ENCODE peak calls at places on chromosomes 6 and 20, in six cellular contexts. H, T, N, V, Z and D are unnamed samples.

GRCh38 chr20:34024733-34025351 is 31.1 kb downstream of the RALY start:
- DNase-seq in H (no peak), T (no peak), N (no peak), V (no peak), Z (no peak), D (no peak)

GRCh38 chr6:100965069-100965468 is 83.9 kb upstream of the ASCC3 start:
- DNase-seq in H (no peak), T (no peak), N (no peak), V (no peak), Z (no peak), D (no peak)

GRCh38 chr6:155955038-155955437 is 499.4 kb upstream of the NOX3 start:
- DNase-seq in H (peak; percentile 84), T (no peak), N (no peak), V (no peak), Z (no peak), D (peak; percentile 58)

GRCh38 chr20:36493801-36494114 is 47.6 kb upstream of the MYL9 start:
- DNase-seq in H (no peak), T (no peak), N (no peak), V (no peak), Z (no peak), D (no peak)

GRCh38 chr20:31712564-31713311 is 9.9 kb downstream of the BCL2L1 start:
- DNase-seq in H (peak; percentile 97), T (peak; percentile 6), N (peak; percentile 84), V (peak; percentile 95), Z (peak; percentile 83), D (no peak)

GRCh38 chr6:43923376-43924221 is 153.6 kb downstream of the VEGFA start:
- DNase-seq in H (no peak), T (peak; percentile 67), N (peak; percentile 35), V (no peak), Z (no peak), D (no peak)

GRCh38 chr6:168956884-168957730 is 296.5 kb downstream of the THBS2 start:
- DNase-seq in H (peak; percentile 78), T (peak; percentile 82), N (peak; percentile 57), V (peak; percentile 60), Z (peak; percentile 50), D (peak; percentile 31)

GRCh38 chr6:30508890-30509736 is 19.8 kb downstream of the HLA-E start:
- DNase-seq in H (no peak), T (no peak), N (no peak), V (no peak), Z (no peak), D (no peak)

GRCh38 chr6:127539292-127539691 is 20.2 kb upstream of the MTCL3 start:
- DNase-seq in H (no peak), T (no peak), N (no peak), V (no peak), Z (no peak), D (no peak)

GRCh38 chr20:10466325-10466724 is 31.2 kb downstream of the SLX4IP start:
- DNase-seq in H (peak; percentile 87), T (no peak), N (no peak), V (no peak), Z (peak; percentile 82), D (no peak)

GRCh38 chr6:2665169-2666070 is 85.3 kb downstream of the MYLK4 start:
- DNase-seq in H (peak; percentile 19), T (no peak), N (no peak), V (no peak), Z (no peak), D (no peak)

GRCh38 chr20:2708073-2708415 is 15.5 kb downstream of the EBF4 start:
- DNase-seq in H (no peak), T (no peak), N (no peak), V (no peak), Z (no peak), D (no peak)

GRCh38 chr20:26276811-26277210 is 580.2 kb upstream of the ZNF337 start:
- DNase-seq in H (peak; percentile 33), T (no peak), N (no peak), V (no peak), Z (no peak), D (no peak)

GRCh38 chr6:85250586-85251216 is 199.2 kb upstream of the NT5E start:
- DNase-seq in H (no peak), T (no peak), N (no peak), V (no peak), Z (no peak), D (no peak)

GRCh38 chr6:34463299-34463698 is 2.6 kb upstream of the PACSIN1 start:
- DNase-seq in H (no peak), T (no peak), N (no peak), V (no peak), Z (no peak), D (no peak)

GRCh38 chr6:53544500-53545308 is at the start of gene GCLC:
- DNase-seq in H (peak; percentile 97), T (peak; percentile 97), N (peak; percentile 95), V (peak; percentile 94), Z (peak; percentile 96), D (peak; percentile 86)

GRCh38 chr6:111713196-111713705 is 107.6 kb upstream of the TRAF3IP2 start:
- DNase-seq in H (no peak), T (no peak), N (no peak), V (no peak), Z (no peak), D (no peak)

GRCh38 chr6:4139272-4139671 is 3.9 kb upstream of the ECI2 start:
- DNase-seq in H (no peak), T (no peak), N (no peak), V (no peak), Z (no peak), D (no peak)

GRCh38 chr20:54065601-54066038 is 4.8 kb downstream of the BCAS1 start:
- DNase-seq in H (no peak), T (no peak), N (no peak), V (no peak), Z (no peak), D (no peak)

GRCh38 chr20:44209691-44210421 is 715 bp downstream of the OSER1 start:
- DNase-seq in H (peak; percentile 64), T (no peak), N (no peak), V (peak; percentile 27), Z (peak; percentile 47), D (no peak)

GRCh38 chr6:30263734-30264133 is 50.5 kb upstream of the TRIM26 start:
- DNase-seq in H (no peak), T (no peak), N (no peak), V (no peak), Z (no peak), D (no peak)

GRCh38 chr6:18101271-18101670 is 21.2 kb downstream of the NHLRC1 start:
- DNase-seq in H (no peak), T (no peak), N (no peak), V (no peak), Z (no peak), D (no peak)

GRCh38 chr20:1902188-1902587 is 7.0 kb downstream of the SIRPA start:
- DNase-seq in H (no peak), T (no peak), N (no peak), V (no peak), Z (no peak), D (no peak)

GRCh38 chr6:169778646-169779045 is 27.2 kb downstream of the ERMARD start:
- DNase-seq in H (no peak), T (no peak), N (no peak), V (no peak), Z (no peak), D (no peak)

GRCh38 chr6:18632670-18633410 is 245.7 kb downstream of the RNF144B start:
- DNase-seq in H (no peak), T (no peak), N (no peak), V (no peak), Z (no peak), D (no peak)

GRCh38 chr6:106974999-106975698 is 620 bp upstream of the CD24 start:
- DNase-seq in H (peak; percentile 68), T (peak; percentile 92), N (peak; percentile 73), V (peak; percentile 53), Z (peak; percentile 71), D (no peak)

GRCh38 chr6:89941031-89941775 is 46.9 kb downstream of the GJA10 start:
- DNase-seq in H (no peak), T (no peak), N (peak; percentile 64), V (no peak), Z (no peak), D (no peak)

GRCh38 chr6:158560787-158561246 is 926 bp downstream of the TMEM181 start:
- DNase-seq in H (peak; percentile 54), T (peak; percentile 84), N (peak; percentile 58), V (no peak), Z (no peak), D (no peak)

GRCh38 chr6:101458341-101458740 is 64.8 kb downstream of the GRIK2 start:
- DNase-seq in H (no peak), T (no peak), N (no peak), V (no peak), Z (no peak), D (no peak)

GRCh38 chr6:40541556-40542174 is 45.5 kb downstream of the LRFN2 start:
- DNase-seq in H (no peak), T (peak; percentile 56), N (no peak), V (no peak), Z (no peak), D (no peak)
- H3K4me1 ChIP-seq in H (peaks cover 49% of the 10 kb centered on the region), T (peaks cover 27% of the 10 kb centered on the region), N (no peaks in the 10 kb centered on the region), V (no peaks in the 10 kb centered on the region), Z (no peaks in the 10 kb centered on the region), D (peaks cover 1% of the 10 kb centered on the region)

GRCh38 chr6:14430218-14430617 is 312.6 kb downstream of the CD83 start:
- DNase-seq in H (no peak), T (no peak), N (no peak), V (no peak), Z (no peak), D (no peak)
- H3K4me3 ChIP-seq in H (no peak overlapping the region), T (no peak overlapping the region), N (no peak overlapping the region), V (no peak overlapping the region), Z (no peak overlapping the region), D (no peak overlapping the region)

GRCh38 chr6:109298605-109299004 is 83.7 kb downstream of the CD164 start:
- DNase-seq in H (no peak), T (no peak), N (no peak), V (no peak), Z (no peak), D (no peak)

GRCh38 chr6:109303149-109303548 is 79.1 kb downstream of the CD164 start:
- DNase-seq in H (no peak), T (no peak), N (no peak), V (no peak), Z (no peak), D (no peak)

GRCh38 chr6:109299695-109300564 is 82.3 kb downstream of the CD164 start:
- DNase-seq in H (no peak), T (no peak), N (no peak), V (no peak), Z (no peak), D (no peak)

GRCh38 chr6:109302176-109302575 is 80.1 kb downstream of the CD164 start:
- DNase-seq in H (no peak), T (no peak), N (no peak), V (no peak), Z (no peak), D (no peak)

GRCh38 chr6:109300874-109301273 is 81.4 kb downstream of the CD164 start:
- DNase-seq in H (no peak), T (no peak), N (no peak), V (no peak), Z (no peak), D (no peak)
- H3K4me1 ChIP-seq in H (peaks cover 3% of the 10 kb centered on the region), T (peaks cover 40% of the 10 kb centered on the region), N (peaks cover 23% of the 10 kb centered on the region), V (no peaks in the 10 kb centered on the region), Z (peaks cover 4% of the 10 kb centered on the region), D (peaks cover 4% of the 10 kb centered on the region)

GRCh38 chr6:167341038-167341613 is 16.2 kb downstream of the TTLL2 start:
- DNase-seq in H (no peak), T (no peak), N (no peak), V (no peak), Z (no peak), D (no peak)
- H3K4me3 ChIP-seq in H (no peak overlapping the region), T (no peak overlapping the region), N (no peak overlapping the region), V (no peak overlapping the region), Z (no peak overlapping the region), D (no peak overlapping the region)